ENCODE peak calls at places on chromosomes 1 and 21, in four cellular contexts. One of them, this sample, is unnamed.

GRCh38 chr1:32988665-32989064 is 24.1 kb upstream of the RNF19B start:
- DNase-seq in ovary: peak; percentile 47
- DNase-seq in CD8-positive, alpha-beta T cell: no peak
- DNase-seq in gastrocnemius medialis: peak; percentile 38
- DNase-seq in this sample: no peak

GRCh38 chr1:10696977-10697376 is 99.5 kb downstream of the CASZ1 start:
- DNase-seq in ovary: no peak
- DNase-seq in CD8-positive, alpha-beta T cell: no peak
- DNase-seq in gastrocnemius medialis: no peak
- DNase-seq in this sample: no peak

GRCh38 chr1:40153073-40153770 is 8.0 kb upstream of the RLF start:
- DNase-seq in ovary: no peak
- DNase-seq in CD8-positive, alpha-beta T cell: no peak
- DNase-seq in gastrocnemius medialis: no peak
- DNase-seq in this sample: no peak

GRCh38 chr1:151990058-151990855 is 3.4 kb downstream of the S100A10 start:
- DNase-seq in ovary: no peak
- DNase-seq in CD8-positive, alpha-beta T cell: no peak
- DNase-seq in gastrocnemius medialis: no peak
- DNase-seq in this sample: no peak

GRCh38 chr1:196467230-196467629 is 141.0 kb downstream of the KCNT2 start:
- DNase-seq in ovary: no peak
- DNase-seq in CD8-positive, alpha-beta T cell: no peak
- DNase-seq in gastrocnemius medialis: no peak
- DNase-seq in this sample: no peak

GRCh38 chr1:222798111-222798510 is 16.7 kb upstream of the DISP1 start:
- DNase-seq in ovary: no peak
- DNase-seq in CD8-positive, alpha-beta T cell: no peak
- DNase-seq in gastrocnemius medialis: no peak
- DNase-seq in this sample: no peak

GRCh38 chr1:107299521-107299920 is 158.7 kb downstream of the NTNG1 start:
- DNase-seq in ovary: no peak
- DNase-seq in CD8-positive, alpha-beta T cell: no peak
- DNase-seq in gastrocnemius medialis: no peak
- DNase-seq in this sample: no peak

GRCh38 chr1:30610917-30611316 is 112.5 kb downstream of the MATN1 start:
- DNase-seq in ovary: no peak
- DNase-seq in CD8-positive, alpha-beta T cell: no peak
- DNase-seq in gastrocnemius medialis: no peak
- DNase-seq in this sample: no peak

GRCh38 chr21:46149205-46149901 is 6.0 kb downstream of the FTCD start:
- DNase-seq in ovary: peak; percentile 14
- DNase-seq in CD8-positive, alpha-beta T cell: no peak
- DNase-seq in gastrocnemius medialis: no peak
- DNase-seq in this sample: peak; percentile 70

GRCh38 chr21:30083120-30083945 is 83.3 kb downstream of the CLDN17 start:
- DNase-seq in ovary: no peak
- DNase-seq in CD8-positive, alpha-beta T cell: no peak
- DNase-seq in gastrocnemius medialis: no peak
- DNase-seq in this sample: no peak

GRCh38 chr1:15886613-15887167 is 39.2 kb downstream of the SPEN start:
- DNase-seq in ovary: no peak
- DNase-seq in CD8-positive, alpha-beta T cell: no peak
- DNase-seq in gastrocnemius medialis: no peak
- DNase-seq in this sample: no peak

GRCh38 chr1:77047978-77048614 is 171.1 kb downstream of the PIGK start:
- DNase-seq in ovary: no peak
- DNase-seq in CD8-positive, alpha-beta T cell: no peak
- DNase-seq in gastrocnemius medialis: no peak
- DNase-seq in this sample: no peak

GRCh38 chr1:232533328-232533727 is 96.6 kb downstream of the SIPA1L2 start:
- DNase-seq in ovary: no peak
- DNase-seq in CD8-positive, alpha-beta T cell: no peak
- DNase-seq in gastrocnemius medialis: no peak
- DNase-seq in this sample: no peak

GRCh38 chr21:17732306-17732705 is 86.8 kb downstream of the C21orf91 start:
- DNase-seq in ovary: no peak
- DNase-seq in CD8-positive, alpha-beta T cell: no peak
- DNase-seq in gastrocnemius medialis: no peak
- DNase-seq in this sample: no peak

GRCh38 chr1:25944986-25945385 is 38.8 kb upstream of the STMN1 start:
- DNase-seq in ovary: no peak
- DNase-seq in CD8-positive, alpha-beta T cell: no peak
- DNase-seq in gastrocnemius medialis: no peak
- DNase-seq in this sample: no peak

GRCh38 chr1:161219078-161219892 is 4.1 kb downstream of the APOA2 start:
- DNase-seq in ovary: no peak
- DNase-seq in CD8-positive, alpha-beta T cell: no peak
- DNase-seq in gastrocnemius medialis: no peak
- DNase-seq in this sample: peak; percentile 2

GRCh38 chr1:28860332-28861073 is 48.5 kb downstream of the OPRD1 start:
- DNase-seq in ovary: no peak
- DNase-seq in CD8-positive, alpha-beta T cell: no peak
- DNase-seq in gastrocnemius medialis: no peak
- DNase-seq in this sample: no peak

GRCh38 chr1:6098303-6099215 is 52.9 kb downstream of the KCNAB2 start:
- DNase-seq in ovary: peak; percentile 28
- DNase-seq in CD8-positive, alpha-beta T cell: no peak
- DNase-seq in gastrocnemius medialis: no peak
- DNase-seq in this sample: peak; percentile 58

GRCh38 chr1:20339811-20340457 is 49.3 kb downstream of the VWA5B1 start:
- DNase-seq in ovary: no peak
- DNase-seq in CD8-positive, alpha-beta T cell: no peak
- DNase-seq in gastrocnemius medialis: no peak
- DNase-seq in this sample: peak; percentile 32

GRCh38 chr1:173508541-173508940 is 31.4 kb downstream of the PRDX6 start:
- DNase-seq in ovary: no peak
- DNase-seq in CD8-positive, alpha-beta T cell: no peak
- DNase-seq in gastrocnemius medialis: no peak
- DNase-seq in this sample: no peak

GRCh38 chr1:210394281-210394798 is 65.6 kb downstream of the HHAT start:
- DNase-seq in ovary: no peak
- DNase-seq in CD8-positive, alpha-beta T cell: no peak
- DNase-seq in gastrocnemius medialis: no peak
- DNase-seq in this sample: no peak

GRCh38 chr1:245332513-245332912 is 177.7 kb downstream of the KIF26B start:
- DNase-seq in ovary: no peak
- DNase-seq in CD8-positive, alpha-beta T cell: no peak
- DNase-seq in gastrocnemius medialis: no peak
- DNase-seq in this sample: no peak

GRCh38 chr1:70910013-70910412 is 137.6 kb downstream of the PTGER3 start:
- DNase-seq in ovary: no peak
- DNase-seq in CD8-positive, alpha-beta T cell: no peak
- DNase-seq in gastrocnemius medialis: no peak
- DNase-seq in this sample: no peak

GRCh38 chr1:6352138-6352563 is 41.4 kb downstream of the ACOT7 start:
- DNase-seq in ovary: no peak
- DNase-seq in CD8-positive, alpha-beta T cell: no peak
- DNase-seq in gastrocnemius medialis: peak; percentile 37
- DNase-seq in this sample: no peak

GRCh38 chr1:41724248-41724647 is 194.5 kb downstream of the HIVEP3 start:
- DNase-seq in ovary: no peak
- DNase-seq in CD8-positive, alpha-beta T cell: no peak
- DNase-seq in gastrocnemius medialis: no peak
- DNase-seq in this sample: no peak

GRCh38 chr1:91805343-91805801 is 80.6 kb downstream of the TGFBR3 start:
- DNase-seq in ovary: no peak
- DNase-seq in CD8-positive, alpha-beta T cell: no peak
- DNase-seq in gastrocnemius medialis: no peak
- DNase-seq in this sample: no peak

GRCh38 chr1:2250721-2251281 is 22.7 kb downstream of the SKI start:
- DNase-seq in ovary: peak; percentile 18
- DNase-seq in CD8-positive, alpha-beta T cell: no peak
- DNase-seq in gastrocnemius medialis: no peak
- DNase-seq in this sample: no peak

GRCh38 chr1:2249559-2249906 is 21.4 kb downstream of the SKI start:
- DNase-seq in ovary: no peak
- DNase-seq in CD8-positive, alpha-beta T cell: no peak
- DNase-seq in gastrocnemius medialis: no peak
- DNase-seq in this sample: no peak

GRCh38 chr1:2247760-2248126 is 19.6 kb downstream of the SKI start:
- DNase-seq in ovary: no peak
- DNase-seq in CD8-positive, alpha-beta T cell: no peak
- DNase-seq in gastrocnemius medialis: no peak
- DNase-seq in this sample: no peak

GRCh38 chr1:2248854-2249558 is 20.9 kb downstream of the SKI start:
- DNase-seq in ovary: no peak
- DNase-seq in CD8-positive, alpha-beta T cell: no peak
- DNase-seq in gastrocnemius medialis: no peak
- DNase-seq in this sample: no peak

DNA sequence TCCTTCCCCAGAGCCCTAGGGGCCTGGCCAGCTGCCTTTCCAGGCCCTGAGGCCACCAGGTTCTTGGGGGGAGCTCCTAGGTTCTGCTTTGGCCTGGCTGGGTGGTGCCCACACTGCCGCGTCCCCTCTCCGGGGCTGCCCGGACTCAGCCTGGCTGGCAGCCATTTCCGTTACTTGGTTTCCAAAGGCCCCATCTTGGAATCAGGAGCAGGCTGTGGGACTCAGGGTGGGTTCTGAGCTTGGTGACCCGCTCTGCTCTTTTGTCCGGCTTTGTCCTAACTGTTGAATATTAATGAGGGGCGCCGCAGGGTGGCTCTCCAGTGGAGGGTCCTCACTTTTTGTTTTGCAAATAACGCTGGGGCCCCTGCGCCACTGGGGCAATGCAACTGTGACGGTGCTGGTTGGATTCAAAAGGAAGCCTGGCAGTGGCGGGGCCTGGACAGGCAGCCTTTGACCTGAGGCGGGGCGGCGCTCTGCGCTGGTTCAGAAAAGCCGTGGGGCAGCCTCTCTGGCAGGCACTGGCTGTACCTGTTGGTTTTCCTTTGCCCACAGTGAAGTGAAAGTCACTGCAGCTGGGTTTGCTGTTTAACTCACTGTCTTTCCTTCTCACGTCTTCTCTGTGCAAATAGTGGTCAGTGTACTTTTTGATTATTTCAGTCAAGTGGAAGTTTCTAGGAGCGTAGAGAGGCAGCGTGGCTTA is 20.2 kb downstream of the SKI start:
- DNase-seq in ovary: no peak
- DNase-seq in CD8-positive, alpha-beta T cell: no peak
- DNase-seq in gastrocnemius medialis: no peak
- DNase-seq in this sample: no peak
- H3K4me1 ChIP-seq in ovary: peaks cover 40% of the 10 kb centered on the region
- H3K4me1 ChIP-seq in CD8-positive, alpha-beta T cell: peaks cover 90% of the 10 kb centered on the region
- H3K4me1 ChIP-seq in gastrocnemius medialis: peaks cover 68% of the 10 kb centered on the region
- H3K4me1 ChIP-seq in this sample: no peaks in the 10 kb centered on the region

GRCh38 chr21:26087223-26087918 is 83.2 kb downstream of the APP start:
- DNase-seq in ovary: no peak
- DNase-seq in CD8-positive, alpha-beta T cell: no peak
- DNase-seq in gastrocnemius medialis: no peak
- DNase-seq in this sample: no peak
- H3K4me3 ChIP-seq in ovary: no peak overlapping the region
- H3K4me3 ChIP-seq in CD8-positive, alpha-beta T cell: no peak overlapping the region
- H3K4me3 ChIP-seq in gastrocnemius medialis: no peak overlapping the region
- H3K4me3 ChIP-seq in this sample: no peak overlapping the region

DNA sequence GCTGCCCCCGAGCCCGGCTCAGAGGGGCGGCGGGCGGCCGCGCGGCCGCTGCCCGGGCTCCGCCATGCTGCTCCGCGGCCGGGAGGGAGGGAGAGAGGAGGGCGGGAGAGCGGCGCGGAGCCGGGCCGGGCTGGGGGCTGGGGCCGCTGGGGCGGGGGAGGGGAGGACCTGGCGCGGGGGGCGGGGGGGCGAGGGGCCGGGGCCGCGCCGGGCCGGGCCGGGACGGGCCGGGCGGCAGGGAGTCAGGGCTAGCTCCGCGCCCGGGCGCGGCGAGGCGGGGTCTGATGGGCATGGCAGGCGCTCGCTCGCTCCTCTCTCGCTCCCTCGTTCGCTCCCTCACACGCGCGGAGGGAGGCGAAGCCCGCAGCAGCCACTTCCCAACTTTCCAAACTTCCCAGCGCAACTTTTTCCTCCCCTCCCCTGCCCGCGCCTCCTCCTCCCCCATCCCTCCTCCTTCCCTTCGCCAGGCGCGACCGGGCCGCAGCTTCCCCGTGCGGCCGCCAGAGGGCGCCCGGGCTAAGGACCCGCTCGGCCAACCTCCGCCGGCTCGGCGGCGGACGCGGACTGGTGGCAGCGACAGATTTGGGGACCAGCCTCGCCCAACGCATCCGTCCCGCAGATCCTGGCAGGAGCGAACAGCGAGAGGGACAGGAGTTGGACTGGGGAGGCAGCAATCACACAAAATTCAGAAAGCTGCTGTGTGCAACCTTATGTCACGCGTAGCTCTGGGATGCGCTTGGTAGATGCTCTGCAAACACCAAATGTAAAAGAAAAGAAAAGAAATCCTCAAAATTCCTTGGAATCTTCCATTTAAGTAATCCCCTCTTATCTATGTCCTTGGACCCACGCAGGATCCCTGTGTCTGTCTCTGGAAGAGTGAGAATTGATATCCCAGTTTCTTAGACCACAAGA is at the start of gene TRABD2B:
- DNase-seq in ovary: peak; percentile 79
- DNase-seq in CD8-positive, alpha-beta T cell: peak; percentile 18
- DNase-seq in gastrocnemius medialis: peak; percentile 65
- DNase-seq in this sample: peak; percentile 86
- H3K27ac ChIP-seq in ovary: peak within 1 kb of the TSS; percentile 20
- H3K27ac ChIP-seq in CD8-positive, alpha-beta T cell: no peak within 1 kb of the TSS
- H3K27ac ChIP-seq in gastrocnemius medialis: peak within 1 kb of the TSS; percentile 41
- H3K27ac ChIP-seq in this sample: no peak within 1 kb of the TSS

GRCh38 chr1:208209286-208209685 is 34.9 kb downstream of the PLXNA2 start:
- DNase-seq in ovary: no peak
- DNase-seq in CD8-positive, alpha-beta T cell: no peak
- DNase-seq in gastrocnemius medialis: no peak
- DNase-seq in this sample: no peak

GRCh38 chr1:208211901-208212843 is 32.0 kb downstream of the PLXNA2 start:
- DNase-seq in ovary: no peak
- DNase-seq in CD8-positive, alpha-beta T cell: no peak
- DNase-seq in gastrocnemius medialis: no peak
- DNase-seq in this sample: no peak

GRCh38 chr1:208207388-208208131 is 36.6 kb downstream of the PLXNA2 start:
- DNase-seq in ovary: no peak
- DNase-seq in CD8-positive, alpha-beta T cell: no peak
- DNase-seq in gastrocnemius medialis: peak; percentile 42
- DNase-seq in this sample: peak; percentile 80

GRCh38 chr1:208208132-208208487 is 36.1 kb downstream of the PLXNA2 start:
- DNase-seq in ovary: no peak
- DNase-seq in CD8-positive, alpha-beta T cell: no peak
- DNase-seq in gastrocnemius medialis: no peak
- DNase-seq in this sample: no peak

DNA sequence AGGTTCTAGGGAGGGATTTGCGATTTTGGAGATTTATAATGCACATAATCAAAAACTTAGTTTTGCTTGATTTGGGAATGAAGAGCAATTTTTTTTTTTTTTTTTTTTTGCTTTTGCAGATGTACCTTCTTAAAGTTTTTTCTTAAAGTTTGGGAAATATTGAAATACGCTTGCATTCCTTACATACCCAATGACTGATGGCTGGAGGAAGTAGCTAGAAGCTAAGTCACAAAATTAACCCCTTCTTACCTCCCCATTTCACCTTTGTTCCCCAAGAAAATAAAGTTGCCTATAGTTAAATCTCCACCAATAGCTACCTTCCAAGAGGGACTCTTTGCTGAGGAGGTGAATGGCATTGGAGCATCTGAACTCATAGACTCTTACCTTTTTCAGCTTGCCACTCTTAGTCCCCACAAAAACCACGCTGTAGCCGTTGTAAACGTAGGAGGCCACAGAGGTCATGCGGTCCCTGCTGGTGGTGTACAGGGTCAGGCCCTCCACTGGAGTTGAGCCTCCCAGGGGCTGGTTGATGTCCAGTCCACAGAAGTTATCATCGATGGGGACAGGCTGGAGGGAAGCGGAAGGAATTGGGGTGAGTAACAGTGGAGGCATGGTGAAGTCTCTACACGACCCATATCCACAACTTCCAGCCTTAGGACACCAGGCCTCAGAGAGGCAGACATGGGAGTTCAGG is 34.1 kb downstream of the PLXNA2 start:
- DNase-seq in ovary: no peak
- DNase-seq in CD8-positive, alpha-beta T cell: no peak
- DNase-seq in gastrocnemius medialis: no peak
- DNase-seq in this sample: no peak
- H3K4me1 ChIP-seq in ovary: no peaks in the 10 kb centered on the region
- H3K4me1 ChIP-seq in CD8-positive, alpha-beta T cell: no peaks in the 10 kb centered on the region
- H3K4me1 ChIP-seq in gastrocnemius medialis: peaks cover 44% of the 10 kb centered on the region
- H3K4me1 ChIP-seq in this sample: no peaks in the 10 kb centered on the region

This sample was measured in aorta.